ENCODE peak calls at places on chromosomes 4 and X, in ten cellular contexts. One of them, this sample, is unnamed.
A peak's percentile ranks its signal among the peaks of the same experiment; 100 is the strongest.

GRCh38 chr4:113584407-113585150 is 177.0 kb downstream of the CAMK2D start:
- DNase-seq in GM23248: peak; percentile 82
- DNase-seq in cardiac fibroblast: peak; percentile 68
- DNase-seq in K562: peak; percentile 27
- DNase-seq in AG10803: peak; percentile 45
- DNase-seq in T-cell: no peak
- DNase-seq in H1: no peak
- DNase-seq in activated CD8-positive, alpha-beta T cell treated with anti-CD3 and anti-CD28 coated beads, Interleukin-2, amount 10 ng/mL, durations not matched to agents 7 days and 5 days: no peak
- DNase-seq in progenitor cell of endocrine pancreas: no peak
- DNase-seq in colonic mucosa: no peak
- DNase-seq in this sample: no peak

GRCh38 chr4:7165874-7166201 is 26.5 kb upstream of the SORCS2 start:
- DNase-seq in GM23248: no peak
- DNase-seq in cardiac fibroblast: no peak
- DNase-seq in K562: no peak
- DNase-seq in AG10803: no peak
- DNase-seq in T-cell: no peak
- DNase-seq in H1: no peak
- DNase-seq in activated CD8-positive, alpha-beta T cell treated with anti-CD3 and anti-CD28 coated beads, Interleukin-2, amount 10 ng/mL, durations not matched to agents 7 days and 5 days: no peak
- DNase-seq in progenitor cell of endocrine pancreas: no peak
- DNase-seq in colonic mucosa: no peak
- DNase-seq in this sample: no peak

GRCh38 chrX:7294483-7294882 is 146.5 kb upstream of the PUDP start:
- DNase-seq in GM23248: peak; percentile 46
- DNase-seq in cardiac fibroblast: peak; percentile 42
- DNase-seq in K562: no peak
- DNase-seq in AG10803: peak; percentile 45
- DNase-seq in T-cell: no peak
- DNase-seq in H1: no peak
- DNase-seq in activated CD8-positive, alpha-beta T cell treated with anti-CD3 and anti-CD28 coated beads, Interleukin-2, amount 10 ng/mL, durations not matched to agents 7 days and 5 days: no peak
- DNase-seq in progenitor cell of endocrine pancreas: no peak
- DNase-seq in colonic mucosa: no peak
- DNase-seq in this sample: no peak

GRCh38 chrX:72540318-72540717 is 32.3 kb downstream of the HDAC8 start:
- DNase-seq in GM23248: peak; percentile 41
- DNase-seq in cardiac fibroblast: peak; percentile 53
- DNase-seq in K562: peak; percentile 7
- DNase-seq in AG10803: peak; percentile 40
- DNase-seq in T-cell: no peak
- DNase-seq in H1: no peak
- DNase-seq in activated CD8-positive, alpha-beta T cell treated with anti-CD3 and anti-CD28 coated beads, Interleukin-2, amount 10 ng/mL, durations not matched to agents 7 days and 5 days: no peak
- DNase-seq in progenitor cell of endocrine pancreas: no peak
- DNase-seq in colonic mucosa: no peak
- DNase-seq in this sample: no peak

GRCh38 chrX:48468247-48468671 is 1.8 kb downstream of the SLC38A5 start:
- DNase-seq in GM23248: peak; percentile 54
- DNase-seq in cardiac fibroblast: no peak
- DNase-seq in K562: peak; percentile 77
- DNase-seq in AG10803: no peak
- DNase-seq in T-cell: peak; percentile 16
- DNase-seq in H1: no peak
- DNase-seq in activated CD8-positive, alpha-beta T cell treated with anti-CD3 and anti-CD28 coated beads, Interleukin-2, amount 10 ng/mL, durations not matched to agents 7 days and 5 days: peak; percentile 55
- DNase-seq in progenitor cell of endocrine pancreas: no peak
- DNase-seq in colonic mucosa: peak; percentile 54
- DNase-seq in this sample: no peak

GRCh38 chr4:162116085-162116784 is 47.6 kb downstream of the FSTL5 start:
- DNase-seq in GM23248: no peak
- DNase-seq in cardiac fibroblast: no peak
- DNase-seq in K562: no peak
- DNase-seq in AG10803: no peak
- DNase-seq in T-cell: no peak
- DNase-seq in H1: no peak
- DNase-seq in activated CD8-positive, alpha-beta T cell treated with anti-CD3 and anti-CD28 coated beads, Interleukin-2, amount 10 ng/mL, durations not matched to agents 7 days and 5 days: no peak
- DNase-seq in progenitor cell of endocrine pancreas: no peak
- DNase-seq in colonic mucosa: no peak
- DNase-seq in this sample: no peak

GRCh38 chr4:56330691-56331090 is 56.6 kb downstream of the AASDH start:
- DNase-seq in GM23248: no peak
- DNase-seq in cardiac fibroblast: no peak
- DNase-seq in K562: no peak
- DNase-seq in AG10803: no peak
- DNase-seq in T-cell: no peak
- DNase-seq in H1: no peak
- DNase-seq in activated CD8-positive, alpha-beta T cell treated with anti-CD3 and anti-CD28 coated beads, Interleukin-2, amount 10 ng/mL, durations not matched to agents 7 days and 5 days: no peak
- DNase-seq in progenitor cell of endocrine pancreas: no peak
- DNase-seq in colonic mucosa: no peak
- DNase-seq in this sample: no peak

GRCh38 chr4:98994474-98995182 is 893 bp upstream of the METAP1 start:
- DNase-seq in GM23248: peak; percentile 55
- DNase-seq in cardiac fibroblast: no peak
- DNase-seq in K562: no peak
- DNase-seq in AG10803: peak; percentile 25
- DNase-seq in T-cell: no peak
- DNase-seq in H1: no peak
- DNase-seq in activated CD8-positive, alpha-beta T cell treated with anti-CD3 and anti-CD28 coated beads, Interleukin-2, amount 10 ng/mL, durations not matched to agents 7 days and 5 days: no peak
- DNase-seq in progenitor cell of endocrine pancreas: no peak
- DNase-seq in colonic mucosa: no peak
- DNase-seq in this sample: no peak

GRCh38 chrX:20171887-20172286 is 30.2 kb upstream of the EIF1AX start:
- DNase-seq in GM23248: no peak
- DNase-seq in cardiac fibroblast: no peak
- DNase-seq in K562: no peak
- DNase-seq in AG10803: no peak
- DNase-seq in T-cell: no peak
- DNase-seq in H1: no peak
- DNase-seq in activated CD8-positive, alpha-beta T cell treated with anti-CD3 and anti-CD28 coated beads, Interleukin-2, amount 10 ng/mL, durations not matched to agents 7 days and 5 days: no peak
- DNase-seq in progenitor cell of endocrine pancreas: no peak
- DNase-seq in colonic mucosa: no peak
- DNase-seq in this sample: no peak

GRCh38 chrX:74458738-74459137 is 37.4 kb downstream of the SLC16A2 start:
- DNase-seq in GM23248: peak; percentile 70
- DNase-seq in cardiac fibroblast: peak; percentile 74
- DNase-seq in K562: no peak
- DNase-seq in AG10803: peak; percentile 73
- DNase-seq in T-cell: no peak
- DNase-seq in H1: no peak
- DNase-seq in activated CD8-positive, alpha-beta T cell treated with anti-CD3 and anti-CD28 coated beads, Interleukin-2, amount 10 ng/mL, durations not matched to agents 7 days and 5 days: no peak
- DNase-seq in progenitor cell of endocrine pancreas: no peak
- DNase-seq in colonic mucosa: no peak
- DNase-seq in this sample: no peak

GRCh38 chr4:80434238-80434637 is 98.7 kb downstream of the CFAP299 start:
- DNase-seq in GM23248: peak; percentile 30
- DNase-seq in cardiac fibroblast: peak; percentile 31
- DNase-seq in K562: no peak
- DNase-seq in AG10803: peak; percentile 7
- DNase-seq in T-cell: no peak
- DNase-seq in H1: no peak
- DNase-seq in activated CD8-positive, alpha-beta T cell treated with anti-CD3 and anti-CD28 coated beads, Interleukin-2, amount 10 ng/mL, durations not matched to agents 7 days and 5 days: no peak
- DNase-seq in progenitor cell of endocrine pancreas: no peak
- DNase-seq in colonic mucosa: no peak
- DNase-seq in this sample: no peak

GRCh38 chr4:113935190-113935589 is 44.3 kb downstream of the ARSJ start:
- DNase-seq in GM23248: peak; percentile 43
- DNase-seq in cardiac fibroblast: peak; percentile 47
- DNase-seq in K562: no peak
- DNase-seq in AG10803: no peak
- DNase-seq in T-cell: no peak
- DNase-seq in H1: no peak
- DNase-seq in activated CD8-positive, alpha-beta T cell treated with anti-CD3 and anti-CD28 coated beads, Interleukin-2, amount 10 ng/mL, durations not matched to agents 7 days and 5 days: no peak
- DNase-seq in progenitor cell of endocrine pancreas: no peak
- DNase-seq in colonic mucosa: no peak
- DNase-seq in this sample: no peak

GRCh38 chr4:105306158-105306781 is 159.6 kb downstream of the TET2 start:
- DNase-seq in GM23248: peak; percentile 2
- DNase-seq in cardiac fibroblast: peak; percentile 38
- DNase-seq in K562: no peak
- DNase-seq in AG10803: no peak
- DNase-seq in T-cell: no peak
- DNase-seq in H1: no peak
- DNase-seq in activated CD8-positive, alpha-beta T cell treated with anti-CD3 and anti-CD28 coated beads, Interleukin-2, amount 10 ng/mL, durations not matched to agents 7 days and 5 days: peak; percentile 48
- DNase-seq in progenitor cell of endocrine pancreas: no peak
- DNase-seq in colonic mucosa: no peak
- DNase-seq in this sample: no peak

GRCh38 chrX:84363674-84364073 is 138.6 kb downstream of the HDX start:
- DNase-seq in GM23248: peak; percentile 18
- DNase-seq in cardiac fibroblast: peak; percentile 6
- DNase-seq in K562: no peak
- DNase-seq in AG10803: peak; percentile 0
- DNase-seq in T-cell: no peak
- DNase-seq in H1: no peak
- DNase-seq in activated CD8-positive, alpha-beta T cell treated with anti-CD3 and anti-CD28 coated beads, Interleukin-2, amount 10 ng/mL, durations not matched to agents 7 days and 5 days: no peak
- DNase-seq in progenitor cell of endocrine pancreas: no peak
- DNase-seq in colonic mucosa: no peak
- DNase-seq in this sample: no peak

GRCh38 chrX:7228226-7228625 is 80.3 kb upstream of the PUDP start:
- DNase-seq in GM23248: no peak
- DNase-seq in cardiac fibroblast: no peak
- DNase-seq in K562: no peak
- DNase-seq in AG10803: no peak
- DNase-seq in T-cell: no peak
- DNase-seq in H1: no peak
- DNase-seq in activated CD8-positive, alpha-beta T cell treated with anti-CD3 and anti-CD28 coated beads, Interleukin-2, amount 10 ng/mL, durations not matched to agents 7 days and 5 days: no peak
- DNase-seq in progenitor cell of endocrine pancreas: no peak
- DNase-seq in colonic mucosa: no peak
- DNase-seq in this sample: no peak

GRCh38 chrX:73863268-73863667 is 300.3 kb downstream of the CHIC1 start:
- DNase-seq in GM23248: no peak
- DNase-seq in cardiac fibroblast: no peak
- DNase-seq in K562: no peak
- DNase-seq in AG10803: no peak
- DNase-seq in T-cell: no peak
- DNase-seq in H1: no peak
- DNase-seq in activated CD8-positive, alpha-beta T cell treated with anti-CD3 and anti-CD28 coated beads, Interleukin-2, amount 10 ng/mL, durations not matched to agents 7 days and 5 days: no peak
- DNase-seq in progenitor cell of endocrine pancreas: no peak
- DNase-seq in colonic mucosa: no peak
- DNase-seq in this sample: no peak

GRCh38 chr4:105894570-105895323 is 524 bp upstream of the NPNT start:
- DNase-seq in GM23248: peak; percentile 8
- DNase-seq in cardiac fibroblast: no peak
- DNase-seq in K562: no peak
- DNase-seq in AG10803: peak; percentile 47
- DNase-seq in T-cell: no peak
- DNase-seq in H1: no peak
- DNase-seq in activated CD8-positive, alpha-beta T cell treated with anti-CD3 and anti-CD28 coated beads, Interleukin-2, amount 10 ng/mL, durations not matched to agents 7 days and 5 days: no peak
- DNase-seq in progenitor cell of endocrine pancreas: no peak
- DNase-seq in colonic mucosa: peak; percentile 66
- DNase-seq in this sample: no peak

GRCh38 chr4:5899396-5899795 is 6.5 kb upstream of the CRMP1 start:
- DNase-seq in GM23248: no peak
- DNase-seq in cardiac fibroblast: no peak
- DNase-seq in K562: no peak
- DNase-seq in AG10803: no peak
- DNase-seq in T-cell: no peak
- DNase-seq in H1: no peak
- DNase-seq in activated CD8-positive, alpha-beta T cell treated with anti-CD3 and anti-CD28 coated beads, Interleukin-2, amount 10 ng/mL, durations not matched to agents 7 days and 5 days: no peak
- DNase-seq in progenitor cell of endocrine pancreas: no peak
- DNase-seq in colonic mucosa: no peak
- DNase-seq in this sample: no peak

GRCh38 chr4:17613761-17614415 is 553 bp upstream of the MED28 start:
- DNase-seq in GM23248: peak; percentile 93
- DNase-seq in cardiac fibroblast: peak; percentile 81
- DNase-seq in K562: peak; percentile 35
- DNase-seq in AG10803: peak; percentile 79
- DNase-seq in T-cell: peak; percentile 3
- DNase-seq in H1: no peak
- DNase-seq in activated CD8-positive, alpha-beta T cell treated with anti-CD3 and anti-CD28 coated beads, Interleukin-2, amount 10 ng/mL, durations not matched to agents 7 days and 5 days: no peak
- DNase-seq in progenitor cell of endocrine pancreas: peak; percentile 13
- DNase-seq in colonic mucosa: no peak
- DNase-seq in this sample: no peak

GRCh38 chr4:148184922-148185321 is 257.3 kb downstream of the NR3C2 start:
- DNase-seq in GM23248: no peak
- DNase-seq in cardiac fibroblast: no peak
- DNase-seq in K562: no peak
- DNase-seq in AG10803: no peak
- DNase-seq in T-cell: no peak
- DNase-seq in H1: no peak
- DNase-seq in activated CD8-positive, alpha-beta T cell treated with anti-CD3 and anti-CD28 coated beads, Interleukin-2, amount 10 ng/mL, durations not matched to agents 7 days and 5 days: no peak
- DNase-seq in progenitor cell of endocrine pancreas: no peak
- DNase-seq in colonic mucosa: no peak
- DNase-seq in this sample: no peak

GRCh38 chrX:47097018-47097417 is 18.8 kb downstream of the RGN start:
- DNase-seq in GM23248: no peak
- DNase-seq in cardiac fibroblast: no peak
- DNase-seq in K562: no peak
- DNase-seq in AG10803: no peak
- DNase-seq in T-cell: no peak
- DNase-seq in H1: no peak
- DNase-seq in activated CD8-positive, alpha-beta T cell treated with anti-CD3 and anti-CD28 coated beads, Interleukin-2, amount 10 ng/mL, durations not matched to agents 7 days and 5 days: no peak
- DNase-seq in progenitor cell of endocrine pancreas: no peak
- DNase-seq in colonic mucosa: no peak
- DNase-seq in this sample: no peak

GRCh38 chr4:52903273-52903672 is 41.2 kb downstream of the RASL11B start:
- DNase-seq in GM23248: no peak
- DNase-seq in cardiac fibroblast: no peak
- DNase-seq in K562: no peak
- DNase-seq in AG10803: no peak
- DNase-seq in T-cell: no peak
- DNase-seq in H1: no peak
- DNase-seq in activated CD8-positive, alpha-beta T cell treated with anti-CD3 and anti-CD28 coated beads, Interleukin-2, amount 10 ng/mL, durations not matched to agents 7 days and 5 days: no peak
- DNase-seq in progenitor cell of endocrine pancreas: no peak
- DNase-seq in colonic mucosa: no peak
- DNase-seq in this sample: no peak

GRCh38 chr4:67292045-67292444 is 253.3 kb downstream of the CENPC start:
- DNase-seq in GM23248: no peak
- DNase-seq in cardiac fibroblast: no peak
- DNase-seq in K562: no peak
- DNase-seq in AG10803: no peak
- DNase-seq in T-cell: no peak
- DNase-seq in H1: no peak
- DNase-seq in activated CD8-positive, alpha-beta T cell treated with anti-CD3 and anti-CD28 coated beads, Interleukin-2, amount 10 ng/mL, durations not matched to agents 7 days and 5 days: no peak
- DNase-seq in progenitor cell of endocrine pancreas: no peak
- DNase-seq in colonic mucosa: no peak
- DNase-seq in this sample: no peak

GRCh38 chr4:80918004-80918403 is 112.5 kb upstream of the BMP3 start:
- DNase-seq in GM23248: peak; percentile 71
- DNase-seq in cardiac fibroblast: peak; percentile 6
- DNase-seq in K562: no peak
- DNase-seq in AG10803: peak; percentile 18
- DNase-seq in T-cell: no peak
- DNase-seq in H1: no peak
- DNase-seq in activated CD8-positive, alpha-beta T cell treated with anti-CD3 and anti-CD28 coated beads, Interleukin-2, amount 10 ng/mL, durations not matched to agents 7 days and 5 days: no peak
- DNase-seq in progenitor cell of endocrine pancreas: no peak
- DNase-seq in colonic mucosa: no peak
- DNase-seq in this sample: no peak

This sample was measured in naive thymus-derived CD4-positive, alpha-beta T cell.